ENCODE peak calls at places on chromosomes 2 and 18, in four cellular contexts. One of them, this sample, is unnamed.

GRCh38 chr2:168758970-168759820 is 43.2 kb upstream of the NOSTRIN start:
- DNase-seq in lower leg skin: no peak
- DNase-seq in SK-N-SH: peak; percentile 66
- DNase-seq in lower lobe of right lung: no peak
- DNase-seq in this sample: no peak

GRCh38 chr2:41806286-41806685 is 241.5 kb upstream of the PKDCC start:
- DNase-seq in lower leg skin: no peak
- DNase-seq in SK-N-SH: no peak
- DNase-seq in lower lobe of right lung: no peak
- DNase-seq in this sample: no peak

GRCh38 chr2:67234443-67234842 is 162.7 kb upstream of the ETAA1 start:
- DNase-seq in lower leg skin: no peak
- DNase-seq in SK-N-SH: no peak
- DNase-seq in lower lobe of right lung: no peak
- DNase-seq in this sample: no peak

GRCh38 chr2:186868344-186868743 is 19.4 kb upstream of the ZSWIM2 start:
- DNase-seq in lower leg skin: no peak
- DNase-seq in SK-N-SH: peak; percentile 32
- DNase-seq in lower lobe of right lung: no peak
- DNase-seq in this sample: no peak

GRCh38 chr2:98465456-98466201 is 21.0 kb downstream of the INPP4A start:
- DNase-seq in lower leg skin: no peak
- DNase-seq in SK-N-SH: peak; percentile 83
- DNase-seq in lower lobe of right lung: peak; percentile 82
- DNase-seq in this sample: no peak

GRCh38 chr2:127239395-127239794 is 19.3 kb upstream of the CYP27C1 start:
- DNase-seq in lower leg skin: no peak
- DNase-seq in SK-N-SH: no peak
- DNase-seq in lower lobe of right lung: no peak
- DNase-seq in this sample: no peak

GRCh38 chr18:22219568-22220355 is 50.4 kb downstream of the GATA6 start:
- DNase-seq in lower leg skin: no peak
- DNase-seq in SK-N-SH: no peak
- DNase-seq in lower lobe of right lung: no peak
- DNase-seq in this sample: no peak

GRCh38 chr18:22230403-22231042 is 61.1 kb downstream of the GATA6 start:
- DNase-seq in lower leg skin: no peak
- DNase-seq in SK-N-SH: no peak
- DNase-seq in lower lobe of right lung: no peak
- DNase-seq in this sample: no peak

GRCh38 chr2:30145826-30146336 is 926 bp upstream of the YPEL5 start:
- DNase-seq in lower leg skin: no peak
- DNase-seq in SK-N-SH: no peak
- DNase-seq in lower lobe of right lung: no peak
- DNase-seq in this sample: no peak

GRCh38 chr2:79782540-79782939 is 269.7 kb downstream of the CTNNA2 start:
- DNase-seq in lower leg skin: no peak
- DNase-seq in SK-N-SH: no peak
- DNase-seq in lower lobe of right lung: no peak
- DNase-seq in this sample: no peak

GRCh38 chr18:9722691-9723090 is 14.6 kb downstream of the RAB31 start:
- DNase-seq in lower leg skin: peak; percentile 35
- DNase-seq in SK-N-SH: no peak
- DNase-seq in lower lobe of right lung: no peak
- DNase-seq in this sample: no peak

GRCh38 chr2:225824748-225825449 is 425.4 kb downstream of the NYAP2 start:
- DNase-seq in lower leg skin: no peak
- DNase-seq in SK-N-SH: no peak
- DNase-seq in lower lobe of right lung: no peak
- DNase-seq in this sample: no peak

GRCh38 chr2:173472112-173472511 is 117.4 kb downstream of the CDCA7 start:
- DNase-seq in lower leg skin: no peak
- DNase-seq in SK-N-SH: no peak
- DNase-seq in lower lobe of right lung: no peak
- DNase-seq in this sample: no peak

GRCh38 chr2:131035826-131036231 is 57.4 kb downstream of the FAM168B start:
- DNase-seq in lower leg skin: no peak
- DNase-seq in SK-N-SH: peak; percentile 49
- DNase-seq in lower lobe of right lung: no peak
- DNase-seq in this sample: no peak

GRCh38 chr18:154151-154550 is 4.2 kb upstream of the USP14 start:
- DNase-seq in lower leg skin: no peak
- DNase-seq in SK-N-SH: no peak
- DNase-seq in lower lobe of right lung: no peak
- DNase-seq in this sample: no peak

GRCh38 chr2:43186321-43186678 is 40.1 kb downstream of the ZFP36L2 start:
- DNase-seq in lower leg skin: no peak
- DNase-seq in SK-N-SH: no peak
- DNase-seq in lower lobe of right lung: no peak
- DNase-seq in this sample: no peak

GRCh38 chr2:69779258-69779989 is 37.5 kb downstream of the ANXA4 start:
- DNase-seq in lower leg skin: no peak
- DNase-seq in SK-N-SH: no peak
- DNase-seq in lower lobe of right lung: no peak
- DNase-seq in this sample: no peak

GRCh38 chr2:42659601-42660000 is 91.2 kb downstream of the MTA3 start:
- DNase-seq in lower leg skin: no peak
- DNase-seq in SK-N-SH: no peak
- DNase-seq in lower lobe of right lung: no peak
- DNase-seq in this sample: no peak

GRCh38 chr2:49248506-49248905 is 94.2 kb upstream of the FSHR start:
- DNase-seq in lower leg skin: no peak
- DNase-seq in SK-N-SH: no peak
- DNase-seq in lower lobe of right lung: no peak
- DNase-seq in this sample: no peak

GRCh38 chr2:129791651-129792050 is 187.8 kb upstream of the RAB6C start:
- DNase-seq in lower leg skin: no peak
- DNase-seq in SK-N-SH: no peak
- DNase-seq in lower lobe of right lung: no peak
- DNase-seq in this sample: no peak

GRCh38 chr2:135676031-135676430 is 65.6 kb upstream of the UBXN4 start:
- DNase-seq in lower leg skin: no peak
- DNase-seq in SK-N-SH: no peak
- DNase-seq in lower lobe of right lung: no peak
- DNase-seq in this sample: no peak

GRCh38 chr2:136135462-136135861 is 17.5 kb upstream of the CXCR4 start:
- DNase-seq in lower leg skin: no peak
- DNase-seq in SK-N-SH: no peak
- DNase-seq in lower lobe of right lung: no peak
- DNase-seq in this sample: no peak

GRCh38 chr2:53859354-53860159 is at the start of gene GPR75:
- DNase-seq in lower leg skin: no peak
- DNase-seq in SK-N-SH: peak; percentile 27
- DNase-seq in lower lobe of right lung: peak; percentile 53
- DNase-seq in this sample: no peak

GRCh38 chr2:98478861-98479770 is 34.5 kb downstream of the INPP4A start:
- DNase-seq in lower leg skin: no peak
- DNase-seq in SK-N-SH: no peak
- DNase-seq in lower lobe of right lung: no peak
- DNase-seq in this sample: no peak

GRCh38 chr2:17515652-17516051 is 2.6 kb downstream of the RAD51AP2 start:
- DNase-seq in lower leg skin: no peak
- DNase-seq in SK-N-SH: no peak
- DNase-seq in lower lobe of right lung: no peak
- DNase-seq in this sample: no peak
- TF ChIP-seq CTCF in lower leg skin: no peak
- TF ChIP-seq CTCF in SK-N-SH: no peak
- TF ChIP-seq CTCF in lower lobe of right lung: no peak
- TF ChIP-seq CTCF in this sample: no peak

GRCh38 chr2:215573495-215573894 is 137.6 kb upstream of the FN1 start:
- DNase-seq in lower leg skin: no peak
- DNase-seq in SK-N-SH: no peak
- DNase-seq in lower lobe of right lung: no peak
- DNase-seq in this sample: no peak
- TF ChIP-seq CTCF in lower leg skin: no peak
- TF ChIP-seq CTCF in SK-N-SH: no peak
- TF ChIP-seq CTCF in lower lobe of right lung: no peak
- TF ChIP-seq CTCF in this sample: no peak

DNA sequence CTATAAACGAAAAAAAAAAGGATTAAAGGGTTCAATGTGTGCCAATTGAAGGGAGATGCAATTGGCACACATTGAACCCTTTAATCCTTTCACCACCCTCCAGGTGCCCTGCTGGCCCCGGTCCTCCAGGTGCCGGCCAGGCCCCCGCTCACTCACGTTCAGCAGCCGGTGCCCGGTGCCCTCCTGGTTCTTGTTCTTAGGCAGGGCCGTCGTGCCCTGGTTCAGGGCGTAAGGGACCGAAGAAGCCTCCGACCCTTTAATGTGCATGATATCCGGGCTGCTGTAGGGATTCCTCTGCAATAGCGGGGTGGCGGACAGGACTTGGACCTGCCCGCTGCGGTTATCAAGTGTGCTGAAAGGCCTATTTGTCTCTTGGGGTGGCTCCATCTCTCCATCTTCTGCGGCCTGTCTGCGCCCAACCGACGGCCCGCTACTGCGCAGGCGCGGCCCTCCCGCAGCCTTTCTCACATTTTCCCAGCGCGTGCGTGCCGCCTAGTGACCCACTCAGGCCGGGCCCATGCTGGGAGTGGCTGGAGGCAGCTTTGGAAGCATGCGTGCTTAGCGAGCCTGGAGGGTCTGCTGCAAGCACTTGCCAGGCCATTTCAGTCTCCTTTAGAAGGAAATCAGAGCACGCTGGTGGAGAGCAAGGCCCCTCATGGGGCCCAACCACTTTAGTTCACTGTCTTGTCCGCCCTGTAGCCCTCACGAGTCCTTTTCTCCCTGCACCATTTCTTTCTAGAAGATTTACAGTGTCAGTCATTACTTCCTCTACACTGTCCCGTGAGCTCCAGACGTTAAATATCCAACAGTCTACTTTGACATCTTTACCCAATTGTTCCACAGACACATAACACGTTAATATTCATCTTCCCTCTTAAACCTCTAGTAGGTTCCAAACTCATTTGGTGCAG is 24.3 kb downstream of the TMEM237 start:
- DNase-seq in lower leg skin: peak; percentile 21
- DNase-seq in SK-N-SH: peak; percentile 48
- DNase-seq in lower lobe of right lung: peak; percentile 83
- DNase-seq in this sample: no peak
- TF ChIP-seq CTCF in lower leg skin: no peak
- TF ChIP-seq CTCF in SK-N-SH: no peak
- TF ChIP-seq CTCF in lower lobe of right lung: peak; percentile 46
- TF ChIP-seq CTCF in this sample: no peak

GRCh38 chr2:120861576-120862191 is 126.0 kb downstream of the GLI2 start:
- DNase-seq in lower leg skin: no peak
- DNase-seq in SK-N-SH: no peak
- DNase-seq in lower lobe of right lung: peak; percentile 29
- DNase-seq in this sample: no peak
- TF ChIP-seq CTCF in lower leg skin: no peak
- TF ChIP-seq CTCF in SK-N-SH: no peak
- TF ChIP-seq CTCF in lower lobe of right lung: no peak
- TF ChIP-seq CTCF in this sample: no peak